ENCODE peak calls at places on chromosomes 12 and 14, in seven cellular contexts. F is M059J, D is fibroblast of the conjunctiva, Q is CMK, V is glutamatergic neuron, B is HEK293T, P is astrocyte of the spinal cord. I is an unnamed sample.

GRCh38 chr12:103401421-103401820 is 94.3 kb downstream of the C12orf42 start:
- DNase-seq in F (peak; percentile 56), D (no peak), Q (no peak), V (no peak), B (no peak), P (no peak), I (no peak)

GRCh38 chr14:97994020-97994531 is 1196.9 kb downstream of the VRK1 start:
- DNase-seq in F (no peak), D (no peak), Q (no peak), V (no peak), B (no peak), P (no peak), I (no peak)

GRCh38 chr14:104680056-104680805 is 9.2 kb upstream of the INF2 start:
- DNase-seq in F (peak; percentile 81), D (no peak), Q (no peak), V (no peak), B (no peak), P (peak; percentile 89), I (no peak)

GRCh38 chr12:75481774-75482173 is 1.2 kb downstream of the GLIPR1 start:
- DNase-seq in F (peak; percentile 61), D (peak; percentile 55), Q (no peak), V (no peak), B (no peak), P (peak; percentile 74), I (peak; percentile 23)

GRCh38 chr14:21350539-21350938 is 33.3 kb downstream of the SUPT16H start:
- DNase-seq in F (no peak), D (no peak), Q (no peak), V (no peak), B (no peak), P (no peak), I (no peak)

GRCh38 chr12:57832966-57833365 is 13.6 kb downstream of the CTDSP2 start:
- DNase-seq in F (peak; percentile 43), D (no peak), Q (no peak), V (no peak), B (no peak), P (no peak), I (no peak)

GRCh38 chr12:75699728-75700496 is 188.5 kb upstream of the KRR1 start:
- DNase-seq in F (peak; percentile 51), D (no peak), Q (no peak), V (no peak), B (no peak), P (peak; percentile 80), I (no peak)

GRCh38 chr12:27973487-27973890 is 956 bp upstream of the PTHLH start:
- DNase-seq in F (peak; percentile 22), D (no peak), Q (no peak), V (no peak), B (no peak), P (no peak), I (no peak)

GRCh38 chr12:28569698-28570411 is 379.6 kb downstream of the CCDC91 start:
- DNase-seq in F (peak; percentile 15), D (peak; percentile 71), Q (no peak), V (no peak), B (no peak), P (peak; percentile 32), I (no peak)

GRCh38 chr14:80135305-80136088 is 75.8 kb downstream of the DIO2 start:
- DNase-seq in F (no peak), D (no peak), Q (no peak), V (no peak), B (no peak), P (peak; percentile 20), I (no peak)

GRCh38 chr12:2640709-2641108 is 154.1 kb upstream of the FKBP4 start:
- DNase-seq in F (peak; percentile 94), D (peak; percentile 93), Q (no peak), V (no peak), B (no peak), P (peak; percentile 94), I (no peak)

GRCh38 chr14:67385618-67386017 is 25.5 kb downstream of the EIF2S1 start:
- DNase-seq in F (no peak), D (no peak), Q (no peak), V (no peak), B (no peak), P (no peak), I (no peak)

GRCh38 chr12:129938089-129938488 is 34.3 kb upstream of the TMEM132D start:
- DNase-seq in F (no peak), D (no peak), Q (no peak), V (no peak), B (no peak), P (no peak), I (no peak)

GRCh38 chr14:99730876-99731351 is 46.8 kb downstream of the CYP46A1 start:
- DNase-seq in F (no peak), D (no peak), Q (no peak), V (peak; percentile 15), B (no peak), P (no peak), I (no peak)